ENCODE peak calls at places on chromosome 17, in ten cellular contexts. E, N, Z, T, L, X, U, I, R and V are unnamed samples.

GRCh38 chr17:65283704-65284103 is 146.5 kb downstream of the RGS9 start:
- DNase-seq in E (peak; percentile 26), N (no peak), Z (no peak), T (no peak), L (peak; percentile 70), X (peak; percentile 73), U (no peak), I (no peak), R (peak; percentile 84), V (no peak)

GRCh38 chr17:3896108-3897099 is 3.6 kb upstream of the CAMKK1 start:
- DNase-seq in E (no peak), N (no peak), Z (no peak), T (no peak), L (no peak), X (no peak), U (peak; percentile 60), I (no peak), R (no peak), V (peak; percentile 50)

GRCh38 chr17:44602390-44602789 is 45.1 kb downstream of the FZD2 start:
- DNase-seq in E (no peak), N (no peak), Z (no peak), T (no peak), L (no peak), X (no peak), U (no peak), I (no peak), R (no peak), V (no peak)

GRCh38 chr17:35298639-35299038 is 55.8 kb downstream of the SLFN5 start:
- DNase-seq in E (no peak), N (no peak), Z (no peak), T (no peak), L (no peak), X (no peak), U (no peak), I (no peak), R (no peak), V (no peak)

GRCh38 chr17:43928606-43929005 is 13.7 kb downstream of the PPY start:
- DNase-seq in E (no peak), N (no peak), Z (no peak), T (no peak), L (no peak), X (no peak), U (no peak), I (no peak), R (no peak), V (no peak)

GRCh38 chr17:76134911-76135809 is 5.9 kb downstream of the FOXJ1 start:
- DNase-seq in E (no peak), N (no peak), Z (no peak), T (no peak), L (no peak), X (no peak), U (no peak), I (no peak), R (no peak), V (no peak)

GRCh38 chr17:83091257-83092141 is 12.1 kb downstream of the METRNL start:
- DNase-seq in E (no peak), N (no peak), Z (no peak), T (no peak), L (peak; percentile 92), X (no peak), U (peak; percentile 80), I (no peak), R (no peak), V (peak; percentile 81)

GRCh38 chr17:65593870-65594584 is 32.6 kb upstream of the AXIN2 start:
- DNase-seq in E (peak; percentile 13), N (no peak), Z (no peak), T (no peak), L (no peak), X (no peak), U (no peak), I (peak; percentile 9), R (no peak), V (no peak)

GRCh38 chr17:76569607-76570279 is 15.9 kb downstream of the ST6GALNAC2 start:
- DNase-seq in E (no peak), N (no peak), Z (no peak), T (peak; percentile 86), L (no peak), X (no peak), U (no peak), I (peak; percentile 43), R (no peak), V (no peak)

GRCh38 chr17:61451538-61452300 is 503 bp upstream of the TBX4 start:
- DNase-seq in E (no peak), N (no peak), Z (no peak), T (peak; percentile 55), L (no peak), X (no peak), U (no peak), I (no peak), R (no peak), V (no peak)

GRCh38 chr17:41442772-41443171 is 2.0 kb upstream of the KRT38 start:
- DNase-seq in E (peak; percentile 57), N (no peak), Z (no peak), T (no peak), L (no peak), X (no peak), U (no peak), I (no peak), R (no peak), V (no peak)

GRCh38 chr17:19306160-19307111 is 56.1 kb downstream of the B9D1 start:
- DNase-seq in E (no peak), N (no peak), Z (peak; percentile 53), T (peak; percentile 66), L (peak; percentile 48), X (no peak), U (no peak), I (no peak), R (no peak), V (no peak)

GRCh38 chr17:39094607-39095308 is 56.7 kb downstream of the PLXDC1 start:
- DNase-seq in E (no peak), N (no peak), Z (peak; percentile 50), T (no peak), L (peak; percentile 22), X (no peak), U (no peak), I (no peak), R (no peak), V (no peak)

GRCh38 chr17:65514541-65514940 is 46.9 kb downstream of the AXIN2 start:
- DNase-seq in E (peak; percentile 14), N (no peak), Z (no peak), T (peak; percentile 73), L (no peak), X (no peak), U (no peak), I (no peak), R (no peak), V (no peak)

GRCh38 chr17:21168555-21168865 is 41.7 kb downstream of the DHRS7B start:
- DNase-seq in E (no peak), N (no peak), Z (no peak), T (no peak), L (no peak), X (no peak), U (no peak), I (no peak), R (no peak), V (no peak)

GRCh38 chr17:21400816-21401593 is 24.8 kb downstream of the KCNJ12 start:
- DNase-seq in E (no peak), N (no peak), Z (no peak), T (no peak), L (no peak), X (no peak), U (no peak), I (no peak), R (no peak), V (no peak)

GRCh38 chr17:19646788-19647696 is 1.5 kb upstream of the ALDH3A2 start:
- DNase-seq in E (no peak), N (no peak), Z (no peak), T (no peak), L (no peak), X (peak; percentile 53), U (peak; percentile 32), I (no peak), R (no peak), V (no peak)

GRCh38 chr17:550776-551175 is 163.9 kb downstream of the VPS53 start:
- DNase-seq in E (peak; percentile 24), N (no peak), Z (no peak), T (no peak), L (no peak), X (no peak), U (no peak), I (no peak), R (no peak), V (no peak)

DNA sequence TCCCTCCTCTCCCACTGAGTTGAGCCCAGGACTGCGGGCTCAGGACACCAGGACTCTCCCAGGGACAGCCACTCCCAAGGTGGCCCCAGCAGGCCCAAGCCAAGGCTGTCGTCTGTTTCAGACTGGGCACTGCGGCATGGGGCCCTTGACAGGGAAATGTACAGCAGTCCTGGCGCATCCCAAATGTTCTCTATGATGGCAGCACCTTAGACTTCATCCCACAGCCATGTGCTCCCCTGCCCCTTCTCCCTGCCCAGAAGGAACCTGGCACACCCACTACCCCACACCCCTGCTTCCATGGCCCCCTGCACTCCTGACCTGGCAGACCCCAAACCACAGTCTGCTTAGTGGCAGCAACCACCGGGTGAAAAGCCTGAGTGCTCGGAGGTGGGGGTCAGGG is 18.2 kb downstream of the RBFOX3 start:
- DNase-seq in E (no peak), N (no peak), Z (no peak), T (no peak), L (no peak), X (no peak), U (no peak), I (no peak), R (no peak), V (no peak)
- H3K27me3 ChIP-seq in E (no peaks in the 10 kb centered on the region), N (peaks cover 6% of the 10 kb centered on the region), Z (no peaks in the 10 kb centered on the region), T (no peaks in the 10 kb centered on the region), L (peaks cover 9% of the 10 kb centered on the region), X (no peaks in the 10 kb centered on the region), U (no peaks in the 10 kb centered on the region), I (no peaks in the 10 kb centered on the region), R (no peaks in the 10 kb centered on the region), V (no peaks in the 10 kb centered on the region)

DNA sequence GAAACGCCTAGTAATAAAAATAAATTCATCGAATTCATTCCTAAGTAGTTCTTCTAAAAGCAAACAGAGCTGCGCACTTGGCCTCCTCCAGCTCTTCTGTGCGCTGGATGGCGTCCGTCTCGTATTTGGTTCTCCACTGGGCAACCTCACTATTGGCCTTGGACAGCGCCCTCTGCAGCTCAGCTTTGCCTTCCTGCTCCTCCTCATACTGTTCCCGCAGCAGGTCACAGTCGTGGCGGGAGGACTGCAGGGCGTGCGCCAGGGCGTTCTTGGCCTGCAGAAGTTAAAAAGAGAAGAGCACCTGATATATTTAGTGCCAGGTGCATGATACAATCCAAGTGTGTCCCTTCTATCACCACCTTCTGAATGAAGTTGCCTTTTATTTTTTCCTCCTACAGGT is 21.8 kb downstream of the MYH3 start:
- DNase-seq in E (no peak), N (no peak), Z (no peak), T (no peak), L (no peak), X (no peak), U (no peak), I (no peak), R (no peak), V (no peak)
- TF ChIP-seq CTCF in E (no peak), N (no peak), Z (no peak), T (no peak), L (no peak), X (no peak), U (no peak), I (no peak), R (no peak), V (no peak)

GRCh38 chr17:81518785-81519283 is 6.2 kb upstream of the ACTG1 start:
- DNase-seq in E (no peak), N (no peak), Z (peak; percentile 61), T (no peak), L (peak; percentile 78), X (no peak), U (peak; percentile 45), I (no peak), R (no peak), V (peak; percentile 93)
- TF ChIP-seq POLR2A in E (no peak), N (no peak), Z (peak; percentile 40), T (no peak), L (peak; percentile 58), X (peak; percentile 59), U (no peak), I (no peak), R (no peak), V (no peak)

GRCh38 chr17:5911919-5912318 is 158.3 kb upstream of the WSCD1 start:
- DNase-seq in E (no peak), N (no peak), Z (no peak), T (no peak), L (no peak), X (no peak), U (no peak), I (no peak), R (peak; percentile 4), V (no peak)
- H3K27me3 ChIP-seq in E (no peaks in the 10 kb centered on the region), N (no peaks in the 10 kb centered on the region), Z (no peaks in the 10 kb centered on the region), T (no peaks in the 10 kb centered on the region), L (no peaks in the 10 kb centered on the region), X (peaks cover 4% of the 10 kb centered on the region), U (no peaks in the 10 kb centered on the region), I (no peaks in the 10 kb centered on the region), R (no peaks in the 10 kb centered on the region), V (no peaks in the 10 kb centered on the region)